ENCODE peak calls at places on chromosomes 12 and 14, in nine cellular contexts. N, F, Y, K, V, A, U, E and T are unnamed samples. For H3K4me1, the result is how much of the 10 kb centered on the place peaks cover.

GRCh38 chr12:24838531-24838950 is 110.4 kb downstream of the BCAT1 start:
- DNase-seq in N (no peak), F (no peak), Y (no peak), K (peak), V (no peak), A (peak), U (no peak), E (no peak), T (no peak)

GRCh38 chr14:100340454-100340813 is 17.3 kb downstream of the SLC25A47 start:
- DNase-seq in N (no peak), F (no peak), Y (no peak), K (no peak), V (no peak), A (no peak), U (no peak), E (peak), T (peak)

GRCh38 chr12:120468271-120468845 is 1.2 kb downstream of the SRSF9 start:
- DNase-seq in N (peak), F (peak), Y (peak), K (peak), V (no peak), A (peak), U (peak), E (no peak), T (peak)

GRCh38 chr12:21826549-21826940 is 52.0 kb upstream of the KCNJ8 start:
- DNase-seq in N (no peak), F (no peak), Y (no peak), K (no peak), V (no peak), A (no peak), U (no peak), E (no peak), T (no peak)

GRCh38 chr14:80446356-80446755 is 235.1 kb upstream of the DIO2 start:
- DNase-seq in N (no peak), F (no peak), Y (no peak), K (no peak), V (no peak), A (peak), U (no peak), E (no peak), T (no peak)

GRCh38 chr14:100091386-100091785 is 26.2 kb downstream of the EVL start:
- DNase-seq in N (no peak), F (no peak), Y (no peak), K (no peak), V (no peak), A (no peak), U (no peak), E (no peak), T (no peak)

GRCh38 chr12:54338682-54339296 is 13.9 kb downstream of the COPZ1 start:
- DNase-seq in N (peak), F (no peak), Y (no peak), K (no peak), V (no peak), A (peak), U (no peak), E (no peak), T (peak)

GRCh38 chr12:26798013-26798412 is 35.0 kb downstream of the ITPR2 start:
- DNase-seq in N (no peak), F (no peak), Y (no peak), K (no peak), V (no peak), A (peak), U (no peak), E (no peak), T (no peak)

GRCh38 chr12:99605-100004 is 33.0 kb downstream of the IQSEC3 start:
- DNase-seq in N (peak), F (no peak), Y (no peak), K (no peak), V (no peak), A (peak), U (peak), E (no peak), T (no peak)

GRCh38 chr14:100065161-100065871 is at the start of gene EVL:
- DNase-seq in N (no peak), F (no peak), Y (peak), K (no peak), V (peak), A (no peak), U (no peak), E (no peak), T (no peak)

GRCh38 chr14:58072288-58073071 is 79.5 kb downstream of the ARMH4 start:
- DNase-seq in N (peak), F (no peak), Y (no peak), K (peak), V (peak), A (peak), U (peak), E (no peak), T (peak)

GRCh38 chr12:124625867-124626675 is 58.7 kb upstream of the NCOR2 start:
- DNase-seq in N (peak), F (peak), Y (peak), K (no peak), V (no peak), A (peak), U (no peak), E (peak), T (peak)

GRCh38 chr14:75559451-75560187 is 18.8 kb upstream of the FLVCR2 start:
- DNase-seq in N (no peak), F (no peak), Y (no peak), K (no peak), V (no peak), A (peak), U (no peak), E (peak), T (no peak)

GRCh38 chr12:59408431-59408830 is 187.4 kb upstream of the SLC16A7 start:
- DNase-seq in N (no peak), F (no peak), Y (no peak), K (no peak), V (no peak), A (no peak), U (no peak), E (no peak), T (no peak)

GRCh38 chr12:49868952-49869815 is 26.3 kb upstream of the BCDIN3D start:
- DNase-seq in N (peak), F (peak), Y (peak), K (peak), V (no peak), A (peak), U (peak), E (no peak), T (peak)

GRCh38 chr12:48716493-48717251 is at the start of gene CCNT1:
- DNase-seq in N (peak), F (peak), Y (peak), K (peak), V (peak), A (peak), U (peak), E (peak), T (peak)

GRCh38 chr14:101284711-101285110 is 276.6 kb upstream of the DIO3 start:
- DNase-seq in N (no peak), F (no peak), Y (no peak), K (no peak), V (no peak), A (no peak), U (no peak), E (no peak), T (no peak)

GRCh38 chr12:131351319-131352028 is 359.4 kb upstream of the SFSWAP start:
- DNase-seq in N (peak), F (no peak), Y (no peak), K (peak), V (no peak), A (no peak), U (no peak), E (no peak), T (no peak)

GRCh38 chr14:60222820-60223219 is 26.2 kb upstream of the PPM1A start:
- DNase-seq in N (no peak), F (peak), Y (peak), K (no peak), V (no peak), A (no peak), U (no peak), E (no peak), T (no peak)

GRCh38 chr12:43914923-43915468 is 79.1 kb downstream of the TMEM117 start:
- DNase-seq in N (peak), F (no peak), Y (no peak), K (no peak), V (no peak), A (peak), U (no peak), E (no peak), T (no peak)

GRCh38 chr12:27610380-27610779 is 85.9 kb upstream of the REP15 start:
- DNase-seq in N (no peak), F (no peak), Y (no peak), K (no peak), V (no peak), A (peak), U (no peak), E (no peak), T (peak)

GRCh38 chr14:97625512-97625911 is 828.3 kb downstream of the VRK1 start:
- DNase-seq in N (no peak), F (no peak), Y (no peak), K (no peak), V (no peak), A (no peak), U (no peak), E (no peak), T (no peak)

GRCh38 chr12:43969882-43970281 is 134.0 kb downstream of the TMEM117 start:
- DNase-seq in N (no peak), F (no peak), Y (no peak), K (no peak), V (no peak), A (peak), U (no peak), E (no peak), T (no peak)

GRCh38 chr12:67484788-67485480 is 163.6 kb upstream of the DYRK2 start:
- DNase-seq in N (no peak), F (no peak), Y (no peak), K (no peak), V (no peak), A (no peak), U (no peak), E (no peak), T (no peak)

GRCh38 chr14:55073856-55074255 is 22.4 kb downstream of the MAPK1IP1L start:
- DNase-seq in N (no peak), F (no peak), Y (no peak), K (no peak), V (no peak), A (peak), U (no peak), E (no peak), T (no peak)

DNA sequence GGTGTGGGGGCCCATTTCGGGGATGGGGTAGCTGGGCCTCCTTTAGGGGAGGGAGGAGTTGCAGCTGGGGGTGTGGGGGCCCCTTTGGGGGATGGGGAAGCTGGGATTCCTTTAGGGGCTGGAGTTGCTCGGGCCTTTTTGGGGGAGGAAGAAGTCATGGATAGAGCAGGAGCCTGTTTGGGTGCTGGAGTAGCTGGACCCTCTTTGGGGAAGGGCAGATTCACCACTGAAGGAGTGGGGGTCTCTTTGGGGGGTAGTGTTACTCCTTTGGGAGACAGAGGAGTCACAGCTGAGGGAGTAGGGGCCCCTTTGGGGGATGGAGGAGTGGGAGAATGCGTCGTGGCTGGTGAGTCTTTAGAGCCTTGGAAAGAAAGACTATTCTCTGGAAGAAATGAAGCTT is 6.5 kb downstream of the NACA start:
- DNase-seq in N (peak), F (no peak), Y (no peak), K (no peak), V (no peak), A (no peak), U (no peak), E (no peak), T (peak)
- H3K4me1 ChIP-seq in N (under half), F (half or more), Y (half or more), K (under half), V (half or more), A (under half), U (under half), E (under half), T (under half)

GRCh38 chr14:56687123-56687522 is 107.5 kb downstream of the TMEM260 start:
- DNase-seq in N (no peak), F (no peak), Y (no peak), K (no peak), V (no peak), A (no peak), U (no peak), E (no peak), T (no peak)

DNA sequence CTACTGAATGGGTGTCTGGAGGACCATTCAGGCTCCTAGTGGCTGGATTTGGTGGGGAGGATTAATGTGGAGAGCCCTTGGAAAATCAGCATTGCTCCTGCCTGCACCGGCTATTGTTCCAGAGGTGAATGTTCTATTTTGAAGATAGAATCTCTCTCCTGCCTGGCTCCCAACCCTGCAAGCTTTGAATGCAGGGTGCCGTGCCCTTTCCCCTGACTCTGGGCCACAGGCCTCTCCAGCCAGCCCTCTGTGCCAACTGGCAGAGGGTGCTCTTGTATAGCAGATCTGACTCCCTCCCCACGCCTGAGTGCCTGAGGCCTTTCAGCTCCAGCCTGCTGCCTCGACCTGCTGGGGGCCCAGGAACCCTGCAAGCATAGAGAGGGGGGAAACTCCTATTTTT is 106.8 kb downstream of the TMEM260 start:
- DNase-seq in N (peak), F (no peak), Y (peak), K (no peak), V (no peak), A (no peak), U (peak), E (no peak), T (no peak)
- TF ChIP-seq CTCF in N (peak), F (no peak), Y (peak), K (no peak), V (no peak), A (no peak), U (peak), E (no peak), T (no peak)

GRCh38 chr14:76718306-76719075 is 42.8 kb upstream of the VASH1 start:
- DNase-seq in N (peak), F (no peak), Y (no peak), K (no peak), V (no peak), A (no peak), U (no peak), E (no peak), T (no peak)
- H3K4me1 ChIP-seq in N (under half), F (under half), Y (half or more), K (under half), V (under half), A (under half), U (under half), E (under half), T (under half)

GRCh38 chr14:54026671-54027070 is 70.0 kb upstream of the BMP4 start:
- DNase-seq in N (no peak), F (no peak), Y (no peak), K (no peak), V (no peak), A (no peak), U (no peak), E (no peak), T (no peak)

GRCh38 chr14:54023027-54023426 is 66.4 kb upstream of the BMP4 start:
- DNase-seq in N (no peak), F (no peak), Y (no peak), K (no peak), V (no peak), A (no peak), U (no peak), E (no peak), T (no peak)

DNA sequence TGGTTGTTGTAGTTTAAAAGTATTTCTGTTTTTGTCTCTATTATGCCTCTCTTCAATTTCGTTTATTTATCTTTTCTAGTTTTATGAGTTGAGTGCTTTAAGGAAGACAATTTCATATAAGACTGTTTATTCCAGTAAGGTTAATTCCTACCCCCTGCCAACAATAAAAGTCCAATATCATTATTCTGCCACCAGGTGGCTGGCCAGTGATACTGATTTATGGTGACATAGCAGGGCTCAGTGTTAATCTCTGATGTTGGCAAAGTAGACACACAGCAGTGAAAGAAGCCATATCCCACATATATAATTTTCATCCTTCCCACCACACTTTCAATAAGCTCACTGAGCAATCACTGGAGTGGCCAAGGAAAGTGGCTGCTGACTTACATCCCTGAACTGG is 69.0 kb upstream of the BMP4 start:
- DNase-seq in N (no peak), F (no peak), Y (no peak), K (peak), V (no peak), A (peak), U (no peak), E (no peak), T (no peak)
- TF ChIP-seq CTCF in N (peak), F (no peak), Y (peak), K (peak), V (no peak), A (peak), U (peak), E (peak), T (peak)

GRCh38 chr12:106109168-106109910 is 29.4 kb downstream of the NUAK1 start:
- DNase-seq in N (no peak), F (no peak), Y (no peak), K (no peak), V (no peak), A (no peak), U (no peak), E (no peak), T (no peak)
- H3K4me1 ChIP-seq in N (half or more), F (half or more), Y (half or more), K (under half), V (under half), A (under half), U (under half), E (half or more), T (half or more)

GRCh38 chr12:46005823-46006222 is 15.4 kb upstream of the SCAF11 start:
- DNase-seq in N (no peak), F (no peak), Y (no peak), K (no peak), V (no peak), A (no peak), U (no peak), E (no peak), T (no peak)

GRCh38 chr12:46004715-46005114 is 14.3 kb upstream of the SCAF11 start:
- DNase-seq in N (no peak), F (no peak), Y (no peak), K (no peak), V (no peak), A (no peak), U (no peak), E (no peak), T (no peak)

DNA sequence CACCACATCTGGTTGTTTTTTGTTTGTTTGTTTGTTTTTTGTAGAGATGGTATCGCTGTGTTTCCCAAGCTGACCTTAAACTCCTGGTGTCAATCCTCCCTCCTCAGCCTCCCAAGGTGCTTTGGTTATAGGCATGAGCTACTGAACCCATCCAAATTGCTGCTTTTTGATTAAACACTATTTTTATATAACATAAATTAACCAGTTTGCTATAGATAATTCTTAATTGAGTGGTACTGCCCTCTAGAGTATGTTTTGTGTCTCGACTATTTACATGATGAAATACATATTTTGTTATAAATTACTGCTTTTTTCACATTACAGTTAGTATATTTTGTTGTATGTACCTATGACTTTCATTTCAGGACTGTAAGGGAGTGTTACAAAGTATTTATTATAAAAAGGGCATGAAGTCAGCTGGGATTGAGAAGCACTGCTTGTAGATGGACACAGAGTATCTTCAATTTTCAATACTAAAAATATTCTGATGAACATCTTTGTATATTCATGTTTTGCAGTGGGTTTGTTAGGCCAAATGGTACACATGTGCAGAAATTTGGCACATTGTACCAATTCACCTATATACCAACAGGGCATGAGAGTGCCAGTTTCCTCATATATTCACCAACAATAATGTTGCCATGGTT is 14.9 kb upstream of the SCAF11 start:
- DNase-seq in N (no peak), F (no peak), Y (no peak), K (peak), V (no peak), A (peak), U (no peak), E (no peak), T (peak)
- TF ChIP-seq CTCF in N (peak), F (peak), Y (peak), K (peak), V (peak), A (peak), U (peak), E (peak), T (peak)

GRCh38 chr12:6343518-6343917 is 1.6 kb upstream of the TNFRSF1A start:
- DNase-seq in N (peak), F (no peak), Y (no peak), K (no peak), V (no peak), A (no peak), U (no peak), E (no peak), T (no peak)
- H3K4me1 ChIP-seq in N (under half), F (under half), Y (half or more), K (under half), V (half or more), A (under half), U (under half), E (under half), T (half or more)